ENCODE peak calls at places on chromosomes 11 and 22, in seven cellular contexts. Z is astrocyte, I is PC-3, M is uterus, D is mammary epithelial cell, Y is breast epithelium, T is colonic mucosa. N is an unnamed sample.
A peak's percentile ranks its signal among the peaks of the same experiment; 100 is the strongest.

GRCh38 chr11:29282088-29282487 is 734.7 kb downstream of the KCNA4 start:
- DNase-seq in D (peak; percentile 94), Z (peak; percentile 98), I (peak; percentile 95), T (no peak), M (no peak), Y (no peak), N (no peak)

GRCh38 chr11:71937826-71938225 is 9.0 kb downstream of the RNF121 start:
- DNase-seq in Y (no peak), Z (no peak), D (no peak), M (no peak), I (no peak), T (no peak), N (no peak)

GRCh38 chr11:86955674-86956522 is 703 bp upstream of the FZD4 start:
- DNase-seq in I (peak; percentile 83), Z (peak; percentile 61), T (peak; percentile 79), D (peak; percentile 72), M (peak; percentile 85), Y (peak; percentile 65), N (peak; percentile 75)

GRCh38 chr11:22725079-22725478 is 58.7 kb downstream of the GAS2 start:
- DNase-seq in M (no peak), I (no peak), T (no peak), D (no peak), Z (peak; percentile 29), Y (no peak), N (no peak)

GRCh38 chr22:19679476-19680099 is 34.7 kb upstream of the SEPTIN5 start:
- DNase-seq in T (peak; percentile 37), I (peak; percentile 33), M (peak; percentile 41), Y (no peak), D (no peak), Z (no peak), N (peak; percentile 57)

GRCh38 chr11:109695696-109696095 is 273.7 kb downstream of the C11orf87 start:
- DNase-seq in T (no peak), D (peak; percentile 72), Z (peak; percentile 20), M (no peak), Y (no peak), I (no peak), N (no peak)

GRCh38 chr11:94708176-94708575 is 60.0 kb upstream of the AMOTL1 start:
- DNase-seq in D (no peak), I (no peak), Y (no peak), Z (no peak), M (no peak), T (no peak), N (no peak)

GRCh38 chr11:8744423-8744822 is 61.8 kb downstream of the RPL27A start:
- DNase-seq in Z (peak; percentile 44), Y (no peak), M (no peak), D (peak; percentile 91), I (peak; percentile 82), T (no peak), N (no peak)

GRCh38 chr11:79237676-79238075 is 203.2 kb downstream of the TENM4 start:
- DNase-seq in I (no peak), M (peak; percentile 22), Y (no peak), D (no peak), T (no peak), Z (peak; percentile 98), N (no peak)

GRCh38 chr22:45163074-45163416 is 680 bp upstream of the NUP50 start:
- DNase-seq in Y (no peak), M (no peak), I (peak; percentile 18), Z (peak; percentile 39), T (no peak), D (peak; percentile 50), N (no peak)

GRCh38 chr11:115939726-115940421 is 435.7 kb upstream of the CADM1 start:
- DNase-seq in I (no peak), Z (no peak), Y (no peak), D (no peak), T (no peak), M (no peak), N (no peak)

GRCh38 chr11:65396769-65397745 is 10.6 kb downstream of the FRMD8 start:
- DNase-seq in M (no peak), I (no peak), Z (no peak), D (no peak), Y (no peak), T (no peak), N (no peak)

GRCh38 chr11:28017816-28018215 is 90.1 kb downstream of the KIF18A start:
- DNase-seq in D (peak; percentile 47), Y (no peak), Z (peak; percentile 47), T (no peak), I (peak; percentile 48), M (no peak), N (no peak)

GRCh38 chr11:17559341-17560087 is 12.5 kb downstream of the OTOG start:
- DNase-seq in T (no peak), Z (no peak), Y (no peak), I (no peak), D (no peak), M (no peak), N (no peak)

GRCh38 chr11:9738700-9739099 is 74.8 kb downstream of the SWAP70 start:
- DNase-seq in T (no peak), I (no peak), D (no peak), Z (no peak), Y (no peak), M (no peak), N (no peak)

GRCh38 chr22:50547231-50547851 is 1.6 kb downstream of the KLHDC7B start:
- DNase-seq in M (no peak), D (no peak), Y (no peak), I (no peak), T (no peak), Z (no peak), N (no peak)

GRCh38 chr22:50146440-50147228 is 23.9 kb upstream of the PANX2 start:
- DNase-seq in T (peak; percentile 64), D (peak; percentile 54), Y (no peak), Z (peak; percentile 41), I (no peak), M (peak; percentile 65), N (peak; percentile 62)

GRCh38 chr11:2558861-2559526 is 114.2 kb downstream of the KCNQ1 start:
- DNase-seq in Y (no peak), I (no peak), T (no peak), D (no peak), M (no peak), Z (no peak), N (no peak)

GRCh38 chr11:134116210-134116609 is 47.3 kb downstream of the JAM3 start:
- DNase-seq in T (no peak), D (no peak), I (no peak), Y (no peak), M (no peak), Z (no peak), N (no peak)

GRCh38 chr11:61686469-61686868 is 6.3 kb downstream of the DAGLA start:
- DNase-seq in Y (no peak), Z (no peak), D (no peak), I (no peak), M (no peak), T (no peak), N (no peak)

GRCh38 chr11:77085652-77086051 is 17.0 kb upstream of the OMP start:
- DNase-seq in Z (no peak), I (no peak), M (peak; percentile 8), T (no peak), D (no peak), Y (no peak), N (no peak)

GRCh38 chr11:72242141-72242540 is 1.8 kb downstream of the PHOX2A start:
- DNase-seq in Y (no peak), Z (no peak), M (no peak), D (no peak), I (no peak), T (no peak), N (no peak)

GRCh38 chr22:43066844-43067385 is 22.3 kb downstream of the TTLL1 start:
- DNase-seq in D (peak; percentile 69), Y (no peak), M (no peak), T (no peak), Z (peak; percentile 67), I (peak; percentile 75), N (no peak)

GRCh38 chr22:43060213-43060612 is 29.0 kb downstream of the TTLL1 start:
- DNase-seq in M (peak; percentile 26), I (peak; percentile 42), Y (no peak), T (peak; percentile 45), D (no peak), Z (no peak), N (no peak)

DNA sequence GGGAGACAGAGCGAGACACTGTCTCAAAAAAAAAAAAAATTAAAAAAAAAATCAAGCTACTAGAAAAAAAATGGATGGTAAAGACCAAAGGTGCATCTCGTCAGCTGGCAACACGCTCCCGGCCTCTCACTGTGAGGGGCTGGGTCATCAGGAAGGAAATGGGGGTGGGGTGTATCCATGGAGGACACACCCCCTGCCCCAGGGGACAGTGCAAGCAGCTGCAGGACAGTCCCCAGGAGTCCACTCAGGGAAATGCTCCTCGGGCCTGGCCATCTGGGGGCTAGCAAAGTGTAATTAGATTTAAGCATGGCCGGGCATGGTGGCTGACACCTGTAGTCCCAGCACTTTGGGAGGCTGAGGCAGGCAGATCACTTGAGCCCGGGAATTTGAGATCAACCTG is 23.1 kb downstream of the TTLL1 start:
- DNase-seq in Z (no peak), I (no peak), M (no peak), Y (no peak), T (no peak), D (no peak), N (no peak)
- H3K9me3 ChIP-seq in Z (no peaks in the 10 kb centered on the region), I (no peaks in the 10 kb centered on the region), M (no peaks in the 10 kb centered on the region), Y (no peaks in the 10 kb centered on the region), T (no peaks in the 10 kb centered on the region), D (no peaks in the 10 kb centered on the region), N (no peaks in the 10 kb centered on the region)

DNA sequence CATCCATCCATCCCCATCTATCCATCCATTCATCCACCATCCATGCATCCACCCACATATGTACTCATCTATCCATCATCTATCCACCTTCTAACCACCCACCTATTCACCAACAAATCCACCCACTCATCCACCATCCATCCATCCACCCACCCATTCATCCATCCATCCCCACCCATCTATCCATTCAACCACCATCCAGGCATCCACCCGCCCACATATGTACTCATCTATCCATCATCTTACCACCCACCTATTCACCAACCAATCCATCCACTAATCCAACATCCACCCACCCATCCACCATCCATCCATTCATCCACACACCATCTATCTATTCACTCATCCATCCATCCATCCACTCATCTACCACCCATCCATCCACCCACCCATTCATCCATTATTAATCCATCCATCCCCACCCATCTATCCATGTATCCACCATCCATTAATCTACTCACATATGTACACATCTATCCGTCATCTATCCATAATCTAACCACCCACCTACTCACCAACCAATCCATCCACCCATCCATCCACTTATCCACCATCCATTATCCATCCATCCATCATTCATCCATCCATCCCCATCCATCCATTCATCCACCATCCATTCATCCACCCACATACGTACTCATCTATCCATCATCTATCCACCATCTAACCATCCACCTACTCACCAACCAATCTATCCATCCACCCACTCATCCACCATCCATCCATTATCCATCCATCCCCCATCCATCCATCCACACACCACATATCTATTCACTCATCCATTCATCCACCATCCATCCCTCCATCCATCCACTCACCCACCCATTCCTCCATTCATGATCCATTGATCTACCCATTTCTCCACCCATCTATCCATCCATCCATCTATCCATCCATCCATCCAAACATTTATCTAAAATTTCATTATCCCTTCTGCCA is 940.0 kb downstream of the BRD1 start:
- DNase-seq in T (no peak), Z (no peak), M (no peak), I (no peak), Y (no peak), D (no peak), N (no peak)
- H3K9me3 ChIP-seq in T (no peaks in the 10 kb centered on the region), Z (peaks cover 8% of the 10 kb centered on the region), M (no peaks in the 10 kb centered on the region), I (no peaks in the 10 kb centered on the region), Y (peaks cover 7% of the 10 kb centered on the region), D (peaks cover 60% of the 10 kb centered on the region), N (peaks cover 7% of the 10 kb centered on the region)

GRCh38 chr11:59119826-59120225 is 12.8 kb downstream of the FAM111B start:
- DNase-seq in D (no peak), I (no peak), M (no peak), Y (no peak), Z (no peak), T (no peak), N (no peak)
- H3K9me3 ChIP-seq in D (peaks cover 12% of the 10 kb centered on the region), I (peaks cover 15% of the 10 kb centered on the region), M (peaks cover 7% of the 10 kb centered on the region), Y (peaks cover 25% of the 10 kb centered on the region), Z (peaks cover 5% of the 10 kb centered on the region), T (no peaks in the 10 kb centered on the region), N (no peaks in the 10 kb centered on the region)

GRCh38 chr11:131686836-131687235 is 316.4 kb downstream of the NTM start:
- DNase-seq in Z (no peak), M (no peak), D (no peak), Y (no peak), I (no peak), T (peak; percentile 13), N (no peak)
- H3K9me3 ChIP-seq in Z (no peaks in the 10 kb centered on the region), M (no peaks in the 10 kb centered on the region), D (no peaks in the 10 kb centered on the region), Y (no peaks in the 10 kb centered on the region), I (no peaks in the 10 kb centered on the region), T (no peaks in the 10 kb centered on the region), N (peaks cover 3% of the 10 kb centered on the region)